ENCODE peak calls at places on chromosomes 6 and 20, in four cellular contexts. R is HepG2, X is body of pancreas, G is A549. D is an unnamed sample.

GRCh38 chr6:89242574-89243330 is 25.6 kb upstream of the GABRR1 start:
- DNase-seq in R (peak), X (peak), G (peak), D (peak)

GRCh38 chr6:142395768-142396231 is 94.0 kb downstream of the ADGRG6 start:
- DNase-seq in X (no peak), G (no peak), R (no peak), D (no peak)

GRCh38 chr6:113392551-113393055 is 464.5 kb upstream of the MARCKS start:
- DNase-seq in X (no peak), G (no peak), R (no peak), D (no peak)

GRCh38 chr6:130035211-130035610 is 16.8 kb downstream of the L3MBTL3 start:
- DNase-seq in R (no peak), X (no peak), G (no peak), D (no peak)

GRCh38 chr6:49514571-49515484 is 15.1 kb downstream of the GLYATL3 start:
- DNase-seq in R (no peak), G (no peak), X (no peak), D (no peak)

GRCh38 chr20:34452281-34452982 is 63.8 kb upstream of the DYNLRB1 start:
- DNase-seq in X (no peak), R (no peak), G (no peak), D (no peak)

GRCh38 chr6:131954099-131954774 is 3.1 kb upstream of the CCN2 start:
- DNase-seq in X (no peak), R (no peak), G (no peak), D (no peak)

GRCh38 chr6:116444092-116444491 is 17.1 kb upstream of the CALHM6 start:
- DNase-seq in X (no peak), G (peak), R (peak), D (peak)

GRCh38 chr20:62027698-62028321 is 37.9 kb downstream of the TAF4 start:
- DNase-seq in X (no peak), G (no peak), R (no peak), D (no peak)

GRCh38 chr6:4703367-4703766 is 72.8 kb upstream of the CDYL start:
- DNase-seq in G (no peak), R (no peak), X (no peak), D (no peak)

GRCh38 chr6:169035381-169036280 is 218.0 kb downstream of the THBS2 start:
- DNase-seq in R (no peak), G (no peak), X (no peak), D (no peak)

GRCh38 chr6:79421707-79422484 is 115.3 kb downstream of the LCA5 start:
- DNase-seq in R (no peak), G (peak), X (peak), D (no peak)

GRCh38 chr6:36973647-36974046 is 12.3 kb downstream of the MTCH1 start:
- DNase-seq in X (no peak), G (no peak), R (no peak), D (no peak)

GRCh38 chr6:106477790-106478189 is 117.3 kb downstream of the CRYBG1 start:
- DNase-seq in X (peak), R (no peak), G (no peak), D (no peak)

GRCh38 chr6:134145786-134146185 is 93.4 kb upstream of the SLC2A12 start:
- DNase-seq in R (no peak), G (no peak), X (no peak), D (no peak)

GRCh38 chr6:137283940-137284910 is 65.0 kb upstream of the IFNGR1 start:
- DNase-seq in X (no peak), G (no peak), R (peak), D (no peak)

GRCh38 chr6:166626177-166627038 is 643 bp downstream of the RPS6KA2 start:
- DNase-seq in G (no peak), R (no peak), X (peak), D (peak)

GRCh38 chr20:19453781-19454310 is 241.4 kb downstream of the SLC24A3 start:
- DNase-seq in R (no peak), G (no peak), X (no peak), D (no peak)

GRCh38 chr6:38508894-38509293 is 130.8 kb downstream of the BTBD9 start:
- DNase-seq in X (no peak), R (peak), G (peak), D (no peak)

GRCh38 chr6:123062645-123063044 is 66.6 kb downstream of the CLVS2 start:
- DNase-seq in G (no peak), R (no peak), X (no peak), D (no peak)

GRCh38 chr6:4179960-4180652 is 44.7 kb upstream of the ECI2 start:
- DNase-seq in G (no peak), R (no peak), X (no peak), D (no peak)

GRCh38 chr6:13026100-13026499 is 302.2 kb downstream of the TBC1D7 start:
- DNase-seq in G (no peak), R (no peak), X (no peak), D (no peak)

GRCh38 chr20:32885201-32885600 is 26.5 kb downstream of the EFCAB8 start:
- DNase-seq in R (no peak), X (no peak), G (no peak), D (no peak)

GRCh38 chr20:64279826-64280459 is 24.4 kb downstream of the PCMTD2 start:
- DNase-seq in G (no peak), R (no peak), X (no peak), D (no peak)

GRCh38 chr6:31972709-31973350 is 892 bp upstream of the DXO start:
- DNase-seq in R (no peak), G (no peak), X (no peak), D (peak)

GRCh38 chr6:53410508-53411258 is 61.9 kb upstream of the ELOVL5 start:
- DNase-seq in R (peak), X (peak), G (peak), D (peak)

GRCh38 chr20:15227102-15227501 is 889.7 kb upstream of the FLRT3 start:
- DNase-seq in G (no peak), X (no peak), R (no peak), D (no peak)

GRCh38 chr6:160069050-160069454 is 52.6 kb upstream of the SLC22A1 start:
- DNase-seq in G (no peak), R (no peak), X (no peak), D (no peak)

GRCh38 chr6:91094806-91095475 is 508.1 kb upstream of the MAP3K7 start:
- DNase-seq in X (no peak), G (no peak), R (no peak), D (no peak)

GRCh38 chr20:9179193-9179802 is 110.4 kb downstream of the PLCB4 start:
- DNase-seq in R (no peak), G (peak), X (no peak), D (no peak)

GRCh38 chr20:22684072-22684762 is 99.8 kb upstream of the FOXA2 start:
- DNase-seq in R (peak), X (peak), G (peak), D (peak)

GRCh38 chr20:50163570-50164317 is 10.2 kb upstream of the PEDS1 start:
- DNase-seq in R (peak), G (no peak), X (no peak), D (peak)

GRCh38 chr6:109165392-109165964 is 70.2 kb downstream of the CEP57L1 start:
- DNase-seq in X (peak), R (peak), G (peak), D (peak)

GRCh38 chr6:30002871-30003270 is 58.2 kb upstream of the POLR1H start:
- DNase-seq in X (no peak), R (no peak), G (no peak), D (no peak)

GRCh38 chr6:150902142-150902800 is 36.8 kb downstream of the MTHFD1L start:
- DNase-seq in G (no peak), X (no peak), R (no peak), D (no peak)

GRCh38 chr6:11613858-11614257 is 76.3 kb downstream of the TMEM170B start:
- DNase-seq in X (no peak), G (peak), R (no peak), D (no peak)

GRCh38 chr20:46351357-46352058 is 43.2 kb upstream of the CDH22 start:
- DNase-seq in G (no peak), R (no peak), X (no peak), D (no peak)

GRCh38 chr20:46350986-46351267 is 42.6 kb upstream of the CDH22 start:
- DNase-seq in G (no peak), X (no peak), R (no peak), D (no peak)

GRCh38 chr20:46349742-46350056 is 41.4 kb upstream of the CDH22 start:
- DNase-seq in X (no peak), G (no peak), R (no peak), D (no peak)

GRCh38 chr20:46348972-46349741 is 40.9 kb upstream of the CDH22 start:
- DNase-seq in G (peak), X (peak), R (peak), D (peak)

GRCh38 chr20:46350201-46350985 is 42.1 kb upstream of the CDH22 start:
- DNase-seq in G (peak), R (no peak), X (no peak), D (peak)
- TF ChIP-seq POLR2A in G (no peak), R (no peak), X (no peak), D (no peak)

GRCh38 chr6:140205795-140206593 is 831.5 kb upstream of the CITED2 start:
- DNase-seq in G (no peak), X (no peak), R (no peak), D (no peak)
- TF ChIP-seq POLR2A in G (no peak), X (no peak), R (no peak), D (no peak)

GRCh38 chr20:37345339-37346231 is at the start of gene SRC:
- DNase-seq in X (peak), G (peak), R (peak), D (peak)
- TF ChIP-seq POLR2A in X (peak), G (peak), R (peak), D (no peak)

GRCh38 chr6:2992330-2992979 is 7.2 kb upstream of the NQO2 start:
- DNase-seq in R (no peak), X (no peak), G (no peak), D (no peak)

GRCh38 chr6:2990932-2991506 is 8.7 kb upstream of the NQO2 start:
- DNase-seq in R (no peak), X (no peak), G (no peak), D (no peak)

GRCh38 chr6:2989332-2990178 is 10.1 kb upstream of the NQO2 start:
- DNase-seq in G (peak), X (peak), R (peak), D (peak)

GRCh38 chr6:2988426-2989331 is 11.0 kb upstream of the NQO2 start:
- DNase-seq in R (peak), G (peak), X (peak), D (peak)

GRCh38 chr6:2990179-2990931 is 9.3 kb upstream of the NQO2 start:
- DNase-seq in G (no peak), X (peak), R (no peak), D (peak)
- TF ChIP-seq POLR2A in G (no peak), X (no peak), R (no peak), D (peak)

DNA sequence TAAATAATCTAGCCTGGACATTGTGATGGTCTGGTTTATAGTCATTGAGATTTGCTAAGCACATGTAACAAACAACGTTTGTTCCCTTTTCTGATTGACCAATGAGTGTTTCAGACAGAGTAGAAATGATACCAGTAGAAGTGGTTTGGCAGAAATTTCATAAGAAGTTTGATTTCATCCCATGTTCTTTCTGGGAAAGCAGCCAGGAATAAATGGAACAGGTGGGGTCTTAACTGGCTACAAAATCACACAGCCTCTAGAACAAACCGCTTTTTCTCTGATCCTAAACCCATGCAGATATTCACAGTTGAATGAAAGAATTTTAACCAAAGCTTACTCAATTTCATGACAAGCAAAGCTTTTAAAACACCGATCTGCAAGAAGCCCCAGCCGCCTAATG is 227.5 kb downstream of the UST start:
- DNase-seq in G (no peak), R (no peak), X (no peak), D (no peak)
- TF ChIP-seq POLR2A in G (no peak), R (no peak), X (no peak), D (no peak)